ENCODE peak calls at places on chromosomes 7 and 10, in six cellular contexts. M is NCI-H2029 treated with DMSO at 0.1 percent for 48 hours; G is heart right ventricle; Z is aorta; U is cardiac muscle cell; F is CD8-positive, alpha-beta T cell. B is an unnamed sample.
A peak's percentile ranks its signal among the peaks of the same experiment; 100 is the strongest.

GRCh38 chr7:28081016-28081415 is 99.6 kb downstream of the JAZF1 start:
- DNase-seq in M (no peak), G (no peak), Z (no peak), U (peak; percentile 50), F (no peak), B (no peak)

GRCh38 chr10:131899695-131900349 is 986 bp upstream of the PPP2R2D start:
- DNase-seq in M (no peak), G (no peak), Z (no peak), U (no peak), F (no peak), B (no peak)

GRCh38 chr10:93413252-93413689 is 68.9 kb downstream of the MYOF start:
- DNase-seq in M (no peak), G (no peak), Z (no peak), U (peak; percentile 58), F (peak; percentile 1), B (no peak)

GRCh38 chr7:80463272-80463920 is 48.5 kb downstream of the GNAT3 start:
- DNase-seq in M (no peak), G (no peak), Z (no peak), U (peak; percentile 26), F (no peak), B (no peak)

GRCh38 chr7:142345817-142346216 is 88.0 kb upstream of the PRSS58 start:
- DNase-seq in M (no peak), G (no peak), Z (no peak), U (no peak), F (no peak), B (no peak)

GRCh38 chr10:91104185-91105041 is 116.0 kb upstream of the PCGF5 start:
- DNase-seq in M (no peak), G (no peak), Z (no peak), U (peak; percentile 15), F (no peak), B (no peak)

GRCh38 chr10:126459032-126459831 is 71.0 kb upstream of the ADAM12 start:
- DNase-seq in M (no peak), G (no peak), Z (no peak), U (peak; percentile 71), F (no peak), B (no peak)

GRCh38 chr7:128104109-128104742 is 73.0 kb upstream of the LRRC4 start:
- DNase-seq in M (no peak), G (peak; percentile 25), Z (peak; percentile 71), U (peak; percentile 46), F (no peak), B (no peak)

GRCh38 chr7:149220534-149220933 is 18.9 kb upstream of the ZNF212 start:
- DNase-seq in M (no peak), G (no peak), Z (no peak), U (peak; percentile 66), F (no peak), B (no peak)

GRCh38 chr7:128697301-128697905 is 25.3 kb downstream of the GARIN1A start:
- DNase-seq in M (no peak), G (peak; percentile 40), Z (peak; percentile 79), U (peak; percentile 76), F (peak; percentile 5), B (no peak)

GRCh38 chr10:133257489-133258065 is 19.1 kb downstream of the ADAM8 start:
- DNase-seq in M (no peak), G (peak; percentile 65), Z (peak; percentile 86), U (peak; percentile 50), F (no peak), B (peak; percentile 33)

GRCh38 chr7:153943428-153944370 is 108.5 kb upstream of the DPP6 start:
- DNase-seq in M (no peak), G (no peak), Z (no peak), U (no peak), F (no peak), B (no peak)

GRCh38 chr10:74453151-74453550 is 302.1 kb downstream of the ADK start:
- DNase-seq in M (peak; percentile 0), G (no peak), Z (no peak), U (no peak), F (no peak), B (no peak)

GRCh38 chr7:116325517-116325916 is 115.2 kb downstream of the TES start:
- DNase-seq in M (no peak), G (no peak), Z (no peak), U (no peak), F (no peak), B (no peak)

GRCh38 chr10:34281661-34282060 is 533.4 kb downstream of the PARD3 start:
- DNase-seq in M (no peak), G (no peak), Z (no peak), U (no peak), F (no peak), B (no peak)

GRCh38 chr7:40640566-40640965 is 505.8 kb downstream of the SUGCT start:
- DNase-seq in M (no peak), G (no peak), Z (no peak), U (no peak), F (no peak), B (no peak)

GRCh38 chr7:80017101-80017500 is 117.5 kb upstream of the GNAI1 start:
- DNase-seq in M (no peak), G (no peak), Z (no peak), U (no peak), F (no peak), B (no peak)

GRCh38 chr10:63553473-63553872 is 32.3 kb downstream of the REEP3 start:
- DNase-seq in M (no peak), G (no peak), Z (no peak), U (no peak), F (no peak), B (no peak)

GRCh38 chr7:104207731-104208420 is at the start of gene ORC5:
- DNase-seq in M (peak; percentile 52), G (peak; percentile 80), Z (peak; percentile 94), U (peak; percentile 91), F (peak; percentile 41), B (no peak)

GRCh38 chr7:5408777-5409176 is 14.9 kb downstream of the TNRC18 start:
- DNase-seq in M (no peak), G (no peak), Z (no peak), U (no peak), F (no peak), B (no peak)

GRCh38 chr10:56632537-56632936 is 271.5 kb upstream of the ZWINT start:
- DNase-seq in M (no peak), G (no peak), Z (no peak), U (no peak), F (no peak), B (no peak)

GRCh38 chr7:24821045-24821853 is 64.0 kb upstream of the GSDME start:
- DNase-seq in M (no peak), G (peak; percentile 20), Z (no peak), U (peak; percentile 82), F (peak; percentile 49), B (no peak)

GRCh38 chr10:73366381-73367298 is 8.0 kb upstream of the CFAP70 start:
- DNase-seq in M (no peak), G (no peak), Z (no peak), U (no peak), F (no peak), B (no peak)

GRCh38 chr10:118259288-118259906 is 82.7 kb downstream of the FAM204A start:
- DNase-seq in M (no peak), G (no peak), Z (no peak), U (peak; percentile 24), F (no peak), B (no peak)

GRCh38 chr7:104926905-104927454 is 87.0 kb upstream of the KMT2E start:
- DNase-seq in M (peak; percentile 93), G (no peak), Z (no peak), U (no peak), F (no peak), B (no peak)

GRCh38 chr7:47651355-47652317 is 69.7 kb upstream of the TNS3 start:
- DNase-seq in M (no peak), G (no peak), Z (no peak), U (peak; percentile 97), F (no peak), B (no peak)

GRCh38 chr7:156050636-156051569 is 238.6 kb upstream of the SHH start:
- DNase-seq in M (no peak), G (no peak), Z (peak; percentile 57), U (no peak), F (no peak), B (no peak)

GRCh38 chr7:112985377-112985987 is 101.1 kb downstream of the GPR85 start:
- DNase-seq in M (no peak), G (no peak), Z (no peak), U (peak; percentile 43), F (no peak), B (no peak)

GRCh38 chr10:34216348-34216908 is 598.7 kb downstream of the PARD3 start:
- DNase-seq in M (no peak), G (no peak), Z (no peak), U (no peak), F (no peak), B (no peak)

GRCh38 chr10:102631525-102632393 is 12.5 kb upstream of the TRIM8 start:
- DNase-seq in M (no peak), G (no peak), Z (peak; percentile 59), U (no peak), F (no peak), B (no peak)

GRCh38 chr7:151019130-151019447 is 5.2 kb downstream of the ATG9B start:
- DNase-seq in M (no peak), G (no peak), Z (no peak), U (no peak), F (no peak), B (no peak)

GRCh38 chr10:48333856-48334255 is 27.4 kb downstream of the MAPK8 start:
- DNase-seq in M (no peak), G (peak; percentile 35), Z (peak; percentile 70), U (no peak), F (no peak), B (no peak)

GRCh38 chr10:95406651-95407280 is 116.0 kb upstream of the PDLIM1 start:
- DNase-seq in M (peak; percentile 42), G (peak; percentile 72), Z (peak; percentile 89), U (peak; percentile 14), F (no peak), B (peak; percentile 60)

GRCh38 chr10:66842867-66843266 is 83.0 kb upstream of the LRRTM3 start:
- DNase-seq in M (no peak), G (no peak), Z (no peak), U (no peak), F (no peak), B (no peak)

GRCh38 chr10:13681095-13681494 is 94.3 kb downstream of the PRPF18 start:
- DNase-seq in M (no peak), G (no peak), Z (no peak), U (no peak), F (no peak), B (no peak)